ENCODE peak calls at places on chromosomes 12 and 14, in eight cellular contexts. B, D, N, F, C, E, G and H are unnamed samples.

GRCh38 chr12:75571204-75571603 is 59.8 kb upstream of the KRR1 start:
- DNase-seq in B (no peak), D (no peak), N (no peak), F (no peak), C (no peak), E (no peak), G (no peak), H (no peak)

GRCh38 chr12:87119713-87120112 is 863.5 kb upstream of the MGAT4C start:
- DNase-seq in B (no peak), D (no peak), N (peak; percentile 13), F (no peak), C (no peak), E (no peak), G (no peak), H (no peak)

GRCh38 chr12:50240096-50240791 is 43.1 kb downstream of the LIMA1 start:
- DNase-seq in B (no peak), D (no peak), N (no peak), F (no peak), C (no peak), E (no peak), G (no peak), H (no peak)

GRCh38 chr12:82919365-82920054 is 232.8 kb downstream of the TMTC2 start:
- DNase-seq in B (no peak), D (no peak), N (no peak), F (no peak), C (no peak), E (no peak), G (no peak), H (no peak)

GRCh38 chr12:109033239-109034196 is 12.7 kb upstream of the SVOP start:
- DNase-seq in B (peak; percentile 8), D (no peak), N (peak; percentile 36), F (no peak), C (no peak), E (no peak), G (no peak), H (no peak)

GRCh38 chr12:88310666-88311065 is 168.6 kb downstream of the TMTC3 start:
- DNase-seq in B (no peak), D (no peak), N (peak; percentile 49), F (no peak), C (peak; percentile 37), E (no peak), G (no peak), H (no peak)

GRCh38 chr12:113030875-113031525 is 25.5 kb upstream of the DTX1 start:
- DNase-seq in B (peak; percentile 81), D (peak; percentile 45), N (peak; percentile 83), F (peak; percentile 16), C (peak; percentile 64), E (peak; percentile 77), G (no peak), H (no peak)

GRCh38 chr14:71105177-71105576 is 197.9 kb downstream of the PCNX1 start:
- DNase-seq in B (no peak), D (no peak), N (no peak), F (no peak), C (no peak), E (no peak), G (no peak), H (no peak)